ENCODE peak calls at places on chromosomes 5 and 9, in eight cellular contexts. P, X, M, U, B, V, H and Z are unnamed samples.

GRCh38 chr5:19547640-19548039 is 440.4 kb downstream of the CDH18 start:
- DNase-seq in P (peak), X (no peak), M (no peak), U (no peak), B (no peak), V (peak), H (no peak), Z (peak)

GRCh38 chr9:88989961-88990570 is 1.2 kb upstream of the S1PR3 start:
- DNase-seq in P (no peak), X (no peak), M (no peak), U (peak), B (no peak), V (no peak), H (no peak), Z (no peak)

GRCh38 chr9:129686736-129687135 is 21.3 kb downstream of the PRRX2 start:
- DNase-seq in P (no peak), X (no peak), M (no peak), U (no peak), B (no peak), V (no peak), H (no peak), Z (no peak)

GRCh38 chr5:177128551-177128976 is 5.0 kb upstream of the NSD1 start:
- DNase-seq in P (no peak), X (no peak), M (no peak), U (no peak), B (no peak), V (peak), H (no peak), Z (no peak)

GRCh38 chr5:126913316-126913715 is 117.0 kb downstream of the MARCHF3 start:
- DNase-seq in P (no peak), X (no peak), M (no peak), U (no peak), B (no peak), V (no peak), H (no peak), Z (peak)

GRCh38 chr5:151254533-151254932 is 1.5 kb downstream of the GM2A start:
- DNase-seq in P (no peak), X (no peak), M (no peak), U (no peak), B (no peak), V (no peak), H (peak), Z (no peak)

GRCh38 chr9:15824310-15824709 is 271.5 kb downstream of the CCDC171 start:
- DNase-seq in P (no peak), X (no peak), M (peak), U (peak), B (peak), V (peak), H (no peak), Z (no peak)

GRCh38 chr9:9754186-9754585 is 858.6 kb downstream of the PTPRD start:
- DNase-seq in P (peak), X (no peak), M (no peak), U (no peak), B (no peak), V (peak), H (no peak), Z (no peak)

GRCh38 chr5:134504629-134505300 is 20.7 kb upstream of the JADE2 start:
- DNase-seq in P (no peak), X (no peak), M (no peak), U (no peak), B (no peak), V (no peak), H (no peak), Z (no peak)

GRCh38 chr5:62152394-62153123 is 153.4 kb upstream of the KIF2A start:
- DNase-seq in P (no peak), X (no peak), M (no peak), U (no peak), B (no peak), V (peak), H (no peak), Z (no peak)

DNA sequence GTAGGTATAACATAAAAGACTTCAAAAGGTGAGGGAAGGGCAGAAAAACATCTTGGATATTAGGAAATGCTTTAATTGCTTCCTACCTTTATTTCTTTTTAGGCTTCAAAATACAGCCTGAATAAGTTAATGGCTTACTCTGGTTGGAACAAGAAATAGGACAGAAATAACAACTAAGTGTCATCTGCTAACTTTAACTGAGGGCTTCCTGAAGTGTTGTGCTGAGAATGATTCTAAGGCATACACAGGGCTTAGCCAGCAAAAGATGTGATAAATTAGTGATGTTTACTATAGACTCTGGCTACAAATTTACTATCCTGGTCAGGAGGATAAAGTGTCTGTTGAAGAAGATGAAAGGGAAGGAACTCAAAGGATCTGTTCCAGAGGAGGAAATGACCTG is 34.2 kb downstream of the ABHD17B start:
- DNase-seq in P (no peak), X (no peak), M (no peak), U (no peak), B (no peak), V (no peak), H (no peak), Z (no peak)
- H3K27ac ChIP-seq in P (no peak), X (no peak), M (no peak), U (no peak), B (no peak), V (no peak), H (no peak), Z (no peak)

GRCh38 chr5:77970891-77971290 is 194.8 kb upstream of the TBCA start:
- DNase-seq in P (no peak), X (no peak), M (no peak), U (no peak), B (no peak), V (no peak), H (no peak), Z (no peak)

GRCh38 chr5:77973253-77973609 is 197.1 kb upstream of the TBCA start:
- DNase-seq in P (no peak), X (no peak), M (peak), U (peak), B (no peak), V (no peak), H (no peak), Z (no peak)

GRCh38 chr5:77974576-77974975 is 198.4 kb upstream of the TBCA start:
- DNase-seq in P (no peak), X (no peak), M (no peak), U (no peak), B (no peak), V (no peak), H (no peak), Z (no peak)

GRCh38 chr5:77972545-77973252 is 196.6 kb upstream of the TBCA start:
- DNase-seq in P (peak), X (no peak), M (no peak), U (peak), B (no peak), V (no peak), H (peak), Z (no peak)

DNA sequence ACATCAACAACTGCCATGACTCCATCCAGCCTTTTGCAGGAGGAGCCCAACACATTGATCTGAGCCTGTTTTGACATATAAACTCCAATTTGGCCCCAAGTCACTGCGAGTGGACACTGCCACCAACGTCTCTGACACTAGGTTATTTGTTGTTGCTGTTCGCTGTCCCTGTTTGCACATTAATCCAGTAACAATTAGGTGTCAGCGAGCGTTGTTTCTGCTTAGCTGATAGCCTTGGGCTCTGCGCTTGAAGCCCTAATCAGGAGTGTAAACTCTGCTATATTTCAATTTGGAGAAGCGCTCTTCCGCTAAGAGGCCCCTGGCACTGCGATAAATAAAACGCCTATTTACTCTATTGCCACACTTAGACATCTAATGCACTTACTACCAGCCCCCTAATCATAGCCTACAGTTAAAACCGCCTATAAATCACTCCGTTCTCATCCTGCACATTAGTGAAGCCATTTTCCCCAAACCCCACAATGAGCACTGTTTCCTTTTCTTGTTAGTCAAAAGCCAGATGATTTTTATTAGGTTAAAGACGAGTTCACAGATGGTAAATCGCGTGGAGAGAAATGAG is 195.9 kb upstream of the TBCA start:
- DNase-seq in P (no peak), X (no peak), M (peak), U (no peak), B (no peak), V (no peak), H (no peak), Z (peak)
- TF ChIP-seq EZH2 in P (no peak), X (no peak), M (no peak), U (peak), B (no peak), V (no peak), H (no peak), Z (no peak)

DNA sequence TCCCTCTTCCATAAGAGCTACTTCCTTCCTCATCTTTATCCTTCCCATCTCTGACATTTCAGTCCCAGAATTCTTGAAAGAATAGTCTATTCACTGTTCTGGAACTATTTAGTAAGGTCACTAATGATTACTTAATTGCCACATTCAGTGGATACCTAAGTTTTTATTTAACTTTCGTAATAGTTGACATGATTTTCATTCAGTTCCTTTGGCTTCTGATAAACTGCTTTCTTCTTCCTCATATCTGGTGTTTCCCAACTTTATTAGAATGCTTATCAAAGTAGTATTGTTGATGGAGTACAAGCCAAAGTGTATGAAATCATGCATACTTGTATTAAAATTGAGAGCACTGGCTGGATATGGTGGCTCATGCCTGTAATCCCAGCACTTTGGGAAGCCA is 10.8 kb downstream of the UBE2D2 start:
- DNase-seq in P (no peak), X (no peak), M (no peak), U (no peak), B (no peak), V (no peak), H (no peak), Z (no peak)
- H3K27ac ChIP-seq in P (no peak), X (no peak), M (no peak), U (peak), B (no peak), V (no peak), H (no peak), Z (peak)

GRCh38 chr9:128420060-128420650 is 502 bp upstream of the CERCAM start:
- DNase-seq in P (peak), X (peak), M (peak), U (peak), B (no peak), V (peak), H (peak), Z (no peak)
- TF ChIP-seq EZH2 in P (no peak), X (no peak), M (no peak), U (no peak), B (no peak), V (no peak), H (no peak), Z (no peak)